ENCODE peak calls at places on chromosomes 5 and 9, in eight cellular contexts. One of them, this sample, is unnamed.

GRCh38 chr5:143887302-143887638 is 75.3 kb downstream of the HMHB1 start:
- DNase-seq in stimulated activated CD8-positive, alpha-beta memory T cell treated with anti-CD3 and anti-CD28 coated beads, Interleukin-12 subunit alpha, Interleukin-12 subunit beta, amount 100 ng/mL, for 1 hour: no peak
- DNase-seq in NCI-H1048: no peak
- DNase-seq in SW 1271: no peak
- DNase-seq in SHP77: peak
- DNase-seq in NCI-H1436: peak
- DNase-seq in HEK293T: no peak
- DNase-seq in T-cell: no peak
- DNase-seq in this sample: no peak

GRCh38 chr9:91273853-91274552 is 87.7 kb downstream of the AUH start:
- DNase-seq in stimulated activated CD8-positive, alpha-beta memory T cell treated with anti-CD3 and anti-CD28 coated beads, Interleukin-12 subunit alpha, Interleukin-12 subunit beta, amount 100 ng/mL, for 1 hour: no peak
- DNase-seq in NCI-H1048: no peak
- DNase-seq in SW 1271: no peak
- DNase-seq in SHP77: no peak
- DNase-seq in NCI-H1436: no peak
- DNase-seq in HEK293T: no peak
- DNase-seq in T-cell: no peak
- DNase-seq in this sample: no peak

GRCh38 chr9:98887918-98888510 is 55.7 kb upstream of the COL15A1 start:
- DNase-seq in stimulated activated CD8-positive, alpha-beta memory T cell treated with anti-CD3 and anti-CD28 coated beads, Interleukin-12 subunit alpha, Interleukin-12 subunit beta, amount 100 ng/mL, for 1 hour: no peak
- DNase-seq in NCI-H1048: peak
- DNase-seq in SW 1271: no peak
- DNase-seq in SHP77: no peak
- DNase-seq in NCI-H1436: no peak
- DNase-seq in HEK293T: no peak
- DNase-seq in T-cell: no peak
- DNase-seq in this sample: no peak

GRCh38 chr9:69465473-69465872 is 140.5 kb downstream of the ENTREP1 start:
- DNase-seq in stimulated activated CD8-positive, alpha-beta memory T cell treated with anti-CD3 and anti-CD28 coated beads, Interleukin-12 subunit alpha, Interleukin-12 subunit beta, amount 100 ng/mL, for 1 hour: no peak
- DNase-seq in NCI-H1048: no peak
- DNase-seq in SW 1271: no peak
- DNase-seq in SHP77: no peak
- DNase-seq in NCI-H1436: no peak
- DNase-seq in HEK293T: no peak
- DNase-seq in T-cell: no peak
- DNase-seq in this sample: no peak

GRCh38 chr5:52999357-52999949 is 10.3 kb downstream of the ITGA2 start:
- DNase-seq in stimulated activated CD8-positive, alpha-beta memory T cell treated with anti-CD3 and anti-CD28 coated beads, Interleukin-12 subunit alpha, Interleukin-12 subunit beta, amount 100 ng/mL, for 1 hour: no peak
- DNase-seq in NCI-H1048: no peak
- DNase-seq in SW 1271: peak
- DNase-seq in SHP77: no peak
- DNase-seq in NCI-H1436: no peak
- DNase-seq in HEK293T: no peak
- DNase-seq in T-cell: no peak
- DNase-seq in this sample: no peak

GRCh38 chr9:27632254-27632653 is 59.0 kb upstream of the C9orf72 start:
- DNase-seq in stimulated activated CD8-positive, alpha-beta memory T cell treated with anti-CD3 and anti-CD28 coated beads, Interleukin-12 subunit alpha, Interleukin-12 subunit beta, amount 100 ng/mL, for 1 hour: no peak
- DNase-seq in NCI-H1048: no peak
- DNase-seq in SW 1271: no peak
- DNase-seq in SHP77: no peak
- DNase-seq in NCI-H1436: no peak
- DNase-seq in HEK293T: no peak
- DNase-seq in T-cell: no peak
- DNase-seq in this sample: no peak

GRCh38 chr5:61139094-61139873 is 23.0 kb downstream of the SMIM15 start:
- DNase-seq in stimulated activated CD8-positive, alpha-beta memory T cell treated with anti-CD3 and anti-CD28 coated beads, Interleukin-12 subunit alpha, Interleukin-12 subunit beta, amount 100 ng/mL, for 1 hour: no peak
- DNase-seq in NCI-H1048: no peak
- DNase-seq in SW 1271: no peak
- DNase-seq in SHP77: no peak
- DNase-seq in NCI-H1436: no peak
- DNase-seq in HEK293T: peak
- DNase-seq in T-cell: no peak
- DNase-seq in this sample: no peak

GRCh38 chr5:54844905-54845566 is 140.4 kb downstream of the ESM1 start:
- DNase-seq in stimulated activated CD8-positive, alpha-beta memory T cell treated with anti-CD3 and anti-CD28 coated beads, Interleukin-12 subunit alpha, Interleukin-12 subunit beta, amount 100 ng/mL, for 1 hour: no peak
- DNase-seq in NCI-H1048: no peak
- DNase-seq in SW 1271: no peak
- DNase-seq in SHP77: no peak
- DNase-seq in NCI-H1436: peak
- DNase-seq in HEK293T: no peak
- DNase-seq in T-cell: no peak
- DNase-seq in this sample: no peak

GRCh38 chr5:158450761-158451160 is 591.8 kb upstream of the CLINT1 start:
- DNase-seq in stimulated activated CD8-positive, alpha-beta memory T cell treated with anti-CD3 and anti-CD28 coated beads, Interleukin-12 subunit alpha, Interleukin-12 subunit beta, amount 100 ng/mL, for 1 hour: no peak
- DNase-seq in NCI-H1048: no peak
- DNase-seq in SW 1271: no peak
- DNase-seq in SHP77: no peak
- DNase-seq in NCI-H1436: no peak
- DNase-seq in HEK293T: no peak
- DNase-seq in T-cell: no peak
- DNase-seq in this sample: no peak

GRCh38 chr5:141734501-141735231 is 52.6 kb upstream of the ARAP3 start:
- DNase-seq in stimulated activated CD8-positive, alpha-beta memory T cell treated with anti-CD3 and anti-CD28 coated beads, Interleukin-12 subunit alpha, Interleukin-12 subunit beta, amount 100 ng/mL, for 1 hour: no peak
- DNase-seq in NCI-H1048: peak
- DNase-seq in SW 1271: no peak
- DNase-seq in SHP77: peak
- DNase-seq in NCI-H1436: no peak
- DNase-seq in HEK293T: peak
- DNase-seq in T-cell: peak
- DNase-seq in this sample: peak

GRCh38 chr9:17882801-17883200 is 303.9 kb downstream of the SH3GL2 start:
- DNase-seq in stimulated activated CD8-positive, alpha-beta memory T cell treated with anti-CD3 and anti-CD28 coated beads, Interleukin-12 subunit alpha, Interleukin-12 subunit beta, amount 100 ng/mL, for 1 hour: no peak
- DNase-seq in NCI-H1048: no peak
- DNase-seq in SW 1271: no peak
- DNase-seq in SHP77: no peak
- DNase-seq in NCI-H1436: no peak
- DNase-seq in HEK293T: no peak
- DNase-seq in T-cell: no peak
- DNase-seq in this sample: no peak

GRCh38 chr9:135770203-135770535 is 68.2 kb downstream of the KCNT1 start:
- DNase-seq in stimulated activated CD8-positive, alpha-beta memory T cell treated with anti-CD3 and anti-CD28 coated beads, Interleukin-12 subunit alpha, Interleukin-12 subunit beta, amount 100 ng/mL, for 1 hour: no peak
- DNase-seq in NCI-H1048: no peak
- DNase-seq in SW 1271: no peak
- DNase-seq in SHP77: no peak
- DNase-seq in NCI-H1436: no peak
- DNase-seq in HEK293T: no peak
- DNase-seq in T-cell: no peak
- DNase-seq in this sample: no peak

GRCh38 chr5:50867140-50867539 is 200.7 kb downstream of the PARP8 start:
- DNase-seq in stimulated activated CD8-positive, alpha-beta memory T cell treated with anti-CD3 and anti-CD28 coated beads, Interleukin-12 subunit alpha, Interleukin-12 subunit beta, amount 100 ng/mL, for 1 hour: no peak
- DNase-seq in NCI-H1048: no peak
- DNase-seq in SW 1271: no peak
- DNase-seq in SHP77: no peak
- DNase-seq in NCI-H1436: no peak
- DNase-seq in HEK293T: no peak
- DNase-seq in T-cell: no peak
- DNase-seq in this sample: no peak

GRCh38 chr9:93036887-93037475 is 21.5 kb upstream of the SUSD3 start:
- DNase-seq in stimulated activated CD8-positive, alpha-beta memory T cell treated with anti-CD3 and anti-CD28 coated beads, Interleukin-12 subunit alpha, Interleukin-12 subunit beta, amount 100 ng/mL, for 1 hour: no peak
- DNase-seq in NCI-H1048: no peak
- DNase-seq in SW 1271: no peak
- DNase-seq in SHP77: no peak
- DNase-seq in NCI-H1436: no peak
- DNase-seq in HEK293T: no peak
- DNase-seq in T-cell: no peak
- DNase-seq in this sample: no peak

GRCh38 chr9:127424669-127424986 is 446 bp downstream of the ZNF79 start:
- DNase-seq in stimulated activated CD8-positive, alpha-beta memory T cell treated with anti-CD3 and anti-CD28 coated beads, Interleukin-12 subunit alpha, Interleukin-12 subunit beta, amount 100 ng/mL, for 1 hour: peak
- DNase-seq in NCI-H1048: no peak
- DNase-seq in SW 1271: no peak
- DNase-seq in SHP77: no peak
- DNase-seq in NCI-H1436: no peak
- DNase-seq in HEK293T: no peak
- DNase-seq in T-cell: peak
- DNase-seq in this sample: peak

GRCh38 chr9:113872485-113873143 is 3.5 kb upstream of the ZNF618 start:
- DNase-seq in stimulated activated CD8-positive, alpha-beta memory T cell treated with anti-CD3 and anti-CD28 coated beads, Interleukin-12 subunit alpha, Interleukin-12 subunit beta, amount 100 ng/mL, for 1 hour: no peak
- DNase-seq in NCI-H1048: no peak
- DNase-seq in SW 1271: no peak
- DNase-seq in SHP77: no peak
- DNase-seq in NCI-H1436: no peak
- DNase-seq in HEK293T: no peak
- DNase-seq in T-cell: no peak
- DNase-seq in this sample: no peak

GRCh38 chr5:19855453-19855852 is 132.5 kb downstream of the CDH18 start:
- DNase-seq in stimulated activated CD8-positive, alpha-beta memory T cell treated with anti-CD3 and anti-CD28 coated beads, Interleukin-12 subunit alpha, Interleukin-12 subunit beta, amount 100 ng/mL, for 1 hour: no peak
- DNase-seq in NCI-H1048: no peak
- DNase-seq in SW 1271: no peak
- DNase-seq in SHP77: peak
- DNase-seq in NCI-H1436: no peak
- DNase-seq in HEK293T: no peak
- DNase-seq in T-cell: no peak
- DNase-seq in this sample: no peak

GRCh38 chr9:108056805-108057386 is 567.3 kb upstream of the KLF4 start:
- DNase-seq in stimulated activated CD8-positive, alpha-beta memory T cell treated with anti-CD3 and anti-CD28 coated beads, Interleukin-12 subunit alpha, Interleukin-12 subunit beta, amount 100 ng/mL, for 1 hour: no peak
- DNase-seq in NCI-H1048: no peak
- DNase-seq in SW 1271: peak
- DNase-seq in SHP77: no peak
- DNase-seq in NCI-H1436: no peak
- DNase-seq in HEK293T: no peak
- DNase-seq in T-cell: no peak
- DNase-seq in this sample: no peak

GRCh38 chr9:72292874-72293607 is 72.0 kb downstream of the ZFAND5 start:
- DNase-seq in stimulated activated CD8-positive, alpha-beta memory T cell treated with anti-CD3 and anti-CD28 coated beads, Interleukin-12 subunit alpha, Interleukin-12 subunit beta, amount 100 ng/mL, for 1 hour: no peak
- DNase-seq in NCI-H1048: no peak
- DNase-seq in SW 1271: no peak
- DNase-seq in SHP77: peak
- DNase-seq in NCI-H1436: no peak
- DNase-seq in HEK293T: peak
- DNase-seq in T-cell: no peak
- DNase-seq in this sample: no peak

GRCh38 chr5:5145651-5146529 is 5.8 kb downstream of the ADAMTS16 start:
- DNase-seq in stimulated activated CD8-positive, alpha-beta memory T cell treated with anti-CD3 and anti-CD28 coated beads, Interleukin-12 subunit alpha, Interleukin-12 subunit beta, amount 100 ng/mL, for 1 hour: no peak
- DNase-seq in NCI-H1048: no peak
- DNase-seq in SW 1271: no peak
- DNase-seq in SHP77: no peak
- DNase-seq in NCI-H1436: no peak
- DNase-seq in HEK293T: no peak
- DNase-seq in T-cell: no peak
- DNase-seq in this sample: no peak

GRCh38 chr9:9790216-9790872 is 822.5 kb downstream of the PTPRD start:
- DNase-seq in stimulated activated CD8-positive, alpha-beta memory T cell treated with anti-CD3 and anti-CD28 coated beads, Interleukin-12 subunit alpha, Interleukin-12 subunit beta, amount 100 ng/mL, for 1 hour: no peak
- DNase-seq in NCI-H1048: peak
- DNase-seq in SW 1271: no peak
- DNase-seq in SHP77: peak
- DNase-seq in NCI-H1436: peak
- DNase-seq in HEK293T: peak
- DNase-seq in T-cell: no peak
- DNase-seq in this sample: no peak

GRCh38 chr5:75089137-75089536 is 36.8 kb upstream of the GCNT4 start:
- DNase-seq in stimulated activated CD8-positive, alpha-beta memory T cell treated with anti-CD3 and anti-CD28 coated beads, Interleukin-12 subunit alpha, Interleukin-12 subunit beta, amount 100 ng/mL, for 1 hour: no peak
- DNase-seq in NCI-H1048: no peak
- DNase-seq in SW 1271: no peak
- DNase-seq in SHP77: no peak
- DNase-seq in NCI-H1436: no peak
- DNase-seq in HEK293T: no peak
- DNase-seq in T-cell: no peak
- DNase-seq in this sample: no peak

GRCh38 chr5:128895122-128895521 is 70.2 kb upstream of the SLC27A6 start:
- DNase-seq in stimulated activated CD8-positive, alpha-beta memory T cell treated with anti-CD3 and anti-CD28 coated beads, Interleukin-12 subunit alpha, Interleukin-12 subunit beta, amount 100 ng/mL, for 1 hour: no peak
- DNase-seq in NCI-H1048: no peak
- DNase-seq in SW 1271: no peak
- DNase-seq in SHP77: no peak
- DNase-seq in NCI-H1436: no peak
- DNase-seq in HEK293T: no peak
- DNase-seq in T-cell: no peak
- DNase-seq in this sample: no peak

GRCh38 chr9:35646583-35647265 is 4.0 kb downstream of the SIT1 start:
- DNase-seq in stimulated activated CD8-positive, alpha-beta memory T cell treated with anti-CD3 and anti-CD28 coated beads, Interleukin-12 subunit alpha, Interleukin-12 subunit beta, amount 100 ng/mL, for 1 hour: peak
- DNase-seq in NCI-H1048: peak
- DNase-seq in SW 1271: no peak
- DNase-seq in SHP77: peak
- DNase-seq in NCI-H1436: peak
- DNase-seq in HEK293T: peak
- DNase-seq in T-cell: peak
- DNase-seq in this sample: peak

GRCh38 chr5:106649031-106649430 is 1021.7 kb downstream of the EFNA5 start:
- DNase-seq in stimulated activated CD8-positive, alpha-beta memory T cell treated with anti-CD3 and anti-CD28 coated beads, Interleukin-12 subunit alpha, Interleukin-12 subunit beta, amount 100 ng/mL, for 1 hour: no peak
- DNase-seq in NCI-H1048: no peak
- DNase-seq in SW 1271: no peak
- DNase-seq in SHP77: no peak
- DNase-seq in NCI-H1436: no peak
- DNase-seq in HEK293T: no peak
- DNase-seq in T-cell: no peak
- DNase-seq in this sample: no peak

GRCh38 chr9:19201899-19202891 is 28.3 kb upstream of the DENND4C start:
- DNase-seq in stimulated activated CD8-positive, alpha-beta memory T cell treated with anti-CD3 and anti-CD28 coated beads, Interleukin-12 subunit alpha, Interleukin-12 subunit beta, amount 100 ng/mL, for 1 hour: no peak
- DNase-seq in NCI-H1048: no peak
- DNase-seq in SW 1271: no peak
- DNase-seq in SHP77: no peak
- DNase-seq in NCI-H1436: no peak
- DNase-seq in HEK293T: peak
- DNase-seq in T-cell: no peak
- DNase-seq in this sample: no peak

GRCh38 chr5:44365351-44365750 is 23.9 kb downstream of the FGF10 start:
- DNase-seq in stimulated activated CD8-positive, alpha-beta memory T cell treated with anti-CD3 and anti-CD28 coated beads, Interleukin-12 subunit alpha, Interleukin-12 subunit beta, amount 100 ng/mL, for 1 hour: no peak
- DNase-seq in NCI-H1048: no peak
- DNase-seq in SW 1271: no peak
- DNase-seq in SHP77: no peak
- DNase-seq in NCI-H1436: no peak
- DNase-seq in HEK293T: no peak
- DNase-seq in T-cell: no peak
- DNase-seq in this sample: no peak

GRCh38 chr5:23268136-23268535 is 239.3 kb upstream of the PRDM9 start:
- DNase-seq in stimulated activated CD8-positive, alpha-beta memory T cell treated with anti-CD3 and anti-CD28 coated beads, Interleukin-12 subunit alpha, Interleukin-12 subunit beta, amount 100 ng/mL, for 1 hour: no peak
- DNase-seq in NCI-H1048: no peak
- DNase-seq in SW 1271: no peak
- DNase-seq in SHP77: peak
- DNase-seq in NCI-H1436: no peak
- DNase-seq in HEK293T: no peak
- DNase-seq in T-cell: no peak
- DNase-seq in this sample: no peak

GRCh38 chr5:168916266-168916665 is 337.1 kb upstream of the PANK3 start:
- DNase-seq in stimulated activated CD8-positive, alpha-beta memory T cell treated with anti-CD3 and anti-CD28 coated beads, Interleukin-12 subunit alpha, Interleukin-12 subunit beta, amount 100 ng/mL, for 1 hour: no peak
- DNase-seq in NCI-H1048: no peak
- DNase-seq in SW 1271: no peak
- DNase-seq in SHP77: no peak
- DNase-seq in NCI-H1436: no peak
- DNase-seq in HEK293T: no peak
- DNase-seq in T-cell: no peak
- DNase-seq in this sample: no peak

GRCh38 chr9:94086961-94087360 is 2.7 kb downstream of the PTPDC1 start:
- DNase-seq in stimulated activated CD8-positive, alpha-beta memory T cell treated with anti-CD3 and anti-CD28 coated beads, Interleukin-12 subunit alpha, Interleukin-12 subunit beta, amount 100 ng/mL, for 1 hour: no peak
- DNase-seq in NCI-H1048: no peak
- DNase-seq in SW 1271: no peak
- DNase-seq in SHP77: no peak
- DNase-seq in NCI-H1436: no peak
- DNase-seq in HEK293T: no peak
- DNase-seq in T-cell: no peak
- DNase-seq in this sample: no peak

GRCh38 chr5:132475531-132475930 is 15.0 kb downstream of the IRF1 start:
- DNase-seq in stimulated activated CD8-positive, alpha-beta memory T cell treated with anti-CD3 and anti-CD28 coated beads, Interleukin-12 subunit alpha, Interleukin-12 subunit beta, amount 100 ng/mL, for 1 hour: no peak
- DNase-seq in NCI-H1048: no peak
- DNase-seq in SW 1271: no peak
- DNase-seq in SHP77: no peak
- DNase-seq in NCI-H1436: no peak
- DNase-seq in HEK293T: no peak
- DNase-seq in T-cell: no peak
- DNase-seq in this sample: no peak

GRCh38 chr5:77374686-77375085 is 117.4 kb downstream of the WDR41 start:
- DNase-seq in stimulated activated CD8-positive, alpha-beta memory T cell treated with anti-CD3 and anti-CD28 coated beads, Interleukin-12 subunit alpha, Interleukin-12 subunit beta, amount 100 ng/mL, for 1 hour: no peak
- DNase-seq in NCI-H1048: no peak
- DNase-seq in SW 1271: no peak
- DNase-seq in SHP77: no peak
- DNase-seq in NCI-H1436: no peak
- DNase-seq in HEK293T: no peak
- DNase-seq in T-cell: no peak
- DNase-seq in this sample: no peak

GRCh38 chr9:126791406-126792230 is 13.2 kb upstream of the ZBTB43 start:
- DNase-seq in stimulated activated CD8-positive, alpha-beta memory T cell treated with anti-CD3 and anti-CD28 coated beads, Interleukin-12 subunit alpha, Interleukin-12 subunit beta, amount 100 ng/mL, for 1 hour: no peak
- DNase-seq in NCI-H1048: no peak
- DNase-seq in SW 1271: peak
- DNase-seq in SHP77: no peak
- DNase-seq in NCI-H1436: no peak
- DNase-seq in HEK293T: peak
- DNase-seq in T-cell: no peak
- DNase-seq in this sample: no peak

GRCh38 chr5:157750320-157750719 is 6.8 kb downstream of the LSM11 start:
- DNase-seq in stimulated activated CD8-positive, alpha-beta memory T cell treated with anti-CD3 and anti-CD28 coated beads, Interleukin-12 subunit alpha, Interleukin-12 subunit beta, amount 100 ng/mL, for 1 hour: no peak
- DNase-seq in NCI-H1048: no peak
- DNase-seq in SW 1271: no peak
- DNase-seq in SHP77: no peak
- DNase-seq in NCI-H1436: no peak
- DNase-seq in HEK293T: no peak
- DNase-seq in T-cell: no peak
- DNase-seq in this sample: no peak

This sample was measured in activated T-helper 1 cell treated with anti-CD3 and anti-CD28 coated beads, Interleukin-12 subunit alpha, Interleukin-12 subunit beta, Interleukin-2, Interleukin-4 antibody, amounts not matched to agents 30 ng/mL and 10 ng/mL and 1 ng/mL, durations not matched to agents 14 hours and 24 hours and 36 hours.